ENCODE peak calls at places on chromosomes 1 and 21, in nine cellular contexts. I is NCI-H460; E is stimulated activated CD4-positive, alpha-beta T cell treated with anti-CD3 and anti-CD28 coated beads, Interleukin-2, amount 100 ng/mL, for 24 hours; Y is NB4; L is osteocyte; T is testis; P is heart left ventricle; K is stomach; Q is NCI-H1105 treated with DMSO at 0.1 percent for 48 hours. M is an unnamed sample.
A peak's percentile ranks its signal among the peaks of the same experiment; 100 is the strongest.

GRCh38 chr1:48471103-48471502 is 901 bp downstream of the SPATA6 start:
- DNase-seq in L (no peak), K (no peak), P (no peak), E (no peak), I (no peak), T (no peak), Q (no peak), Y (no peak), M (no peak)

GRCh38 chr1:215606564-215607168 is 39.6 kb downstream of the KCTD3 start:
- DNase-seq in E (no peak), Q (no peak), I (no peak), T (no peak), P (no peak), L (no peak), Y (peak; percentile 8), K (no peak), M (no peak)

GRCh38 chr21:42975886-42976608 is 1.7 kb downstream of the PKNOX1 start:
- DNase-seq in L (no peak), E (no peak), Q (no peak), K (no peak), P (no peak), I (no peak), Y (no peak), T (no peak), M (no peak)

GRCh38 chr1:230985711-230986110 is 6.8 kb downstream of the ARV1 start:
- DNase-seq in T (no peak), P (no peak), E (no peak), Y (no peak), I (no peak), Q (no peak), L (no peak), K (no peak), M (no peak)

GRCh38 chr1:196309386-196309785 is 298.9 kb downstream of the KCNT2 start:
- DNase-seq in K (no peak), Y (peak; percentile 34), P (no peak), I (peak; percentile 45), E (no peak), L (no peak), Q (peak; percentile 47), T (no peak), M (no peak)

GRCh38 chr1:171251042-171251740 is 2.9 kb downstream of the FMO1 start:
- DNase-seq in K (peak; percentile 51), P (no peak), T (no peak), Q (peak; percentile 88), Y (peak; percentile 23), I (no peak), L (no peak), E (peak; percentile 22), M (peak; percentile 66)

GRCh38 chr1:21337459-21337930 is 47.2 kb upstream of the ECE1 start:
- DNase-seq in P (no peak), Q (no peak), I (no peak), T (no peak), K (no peak), Y (no peak), L (no peak), E (no peak), M (no peak)

GRCh38 chr1:224378855-224379631 is 22.4 kb downstream of the CNIH4 start:
- DNase-seq in I (no peak), K (no peak), Q (no peak), T (no peak), L (no peak), Y (peak; percentile 72), P (no peak), E (no peak), M (no peak)

GRCh38 chr1:53896673-53897229 is 2.8 kb downstream of the DIO1 start:
- DNase-seq in K (no peak), T (no peak), P (no peak), L (no peak), Q (no peak), I (no peak), Y (no peak), E (no peak), M (no peak)

GRCh38 chr1:117842408-117843170 is 86.8 kb downstream of the GDAP2 start:
- DNase-seq in P (no peak), K (no peak), Y (no peak), T (no peak), L (no peak), I (no peak), Q (no peak), E (no peak), M (no peak)

GRCh38 chr1:208654241-208654640 is 410.1 kb upstream of the PLXNA2 start:
- DNase-seq in L (no peak), E (no peak), T (no peak), Q (no peak), K (no peak), P (no peak), I (peak; percentile 30), Y (peak; percentile 30), M (no peak)

GRCh38 chr1:36653850-36654249 is 171.1 kb upstream of the CSF3R start:
- DNase-seq in L (no peak), K (no peak), E (no peak), T (peak; percentile 88), I (no peak), Q (peak; percentile 30), Y (peak; percentile 21), P (no peak), M (no peak)

M was measured in right atrium auricular region.